ENCODE peak calls at places on chromosomes 2 and 18, in six cellular contexts. A is endothelial cell, M is bronchial epithelial cell, P is Peyer's patch, F is mesothelial cell of epicardium, U is B cell. T is an unnamed sample.

GRCh38 chr2:31997653-31998052 is 13.2 kb downstream of the MEMO1 start:
- DNase-seq in A (no peak), M (no peak), P (no peak), F (no peak), U (no peak), T (no peak)

GRCh38 chr2:65434592-65435241 is 2.3 kb upstream of the SPRED2 start:
- DNase-seq in A (no peak), M (no peak), P (no peak), F (no peak), U (no peak), T (no peak)

GRCh38 chr18:75201273-75201898 is 7.6 kb downstream of the PTGR3 start:
- DNase-seq in A (no peak), M (no peak), P (no peak), F (no peak), U (no peak), T (no peak)

GRCh38 chr18:80213173-80213572 is 34.1 kb downstream of the PARD6G start:
- DNase-seq in A (no peak), M (no peak), P (no peak), F (no peak), U (no peak), T (no peak)

GRCh38 chr2:1815053-1815452 is 70.7 kb upstream of the PXDN start:
- DNase-seq in A (no peak), M (no peak), P (no peak), F (no peak), U (no peak), T (no peak)

GRCh38 chr2:33033524-33034150 is 86.9 kb downstream of the LTBP1 start:
- DNase-seq in A (no peak), M (peak; percentile 44), P (no peak), F (no peak), U (no peak), T (no peak)

GRCh38 chr2:12119841-12120240 is 373.4 kb downstream of the LPIN1 start:
- DNase-seq in A (no peak), M (peak; percentile 49), P (no peak), F (no peak), U (no peak), T (no peak)

GRCh38 chr2:120831891-120832290 is 96.2 kb downstream of the GLI2 start:
- DNase-seq in A (no peak), M (no peak), P (no peak), F (no peak), U (no peak), T (no peak)

GRCh38 chr18:55687106-55687505 is 99.1 kb upstream of the TCF4 start:
- DNase-seq in A (no peak), M (no peak), P (no peak), F (no peak), U (no peak), T (no peak)

GRCh38 chr2:16471031-16471430 is 194.6 kb downstream of the CYRIA start:
- DNase-seq in A (no peak), M (no peak), P (no peak), F (no peak), U (no peak), T (no peak)

GRCh38 chr18:34639662-34640061 is 70.4 kb upstream of the DTNA start:
- DNase-seq in A (no peak), M (no peak), P (no peak), F (no peak), U (no peak), T (no peak)

GRCh38 chr2:206092297-206092696 is 6.3 kb upstream of the INO80D start:
- DNase-seq in A (no peak), M (no peak), P (no peak), F (no peak), U (no peak), T (no peak)

GRCh38 chr2:14722919-14723559 is 90.5 kb downstream of the LRATD1 start:
- DNase-seq in A (no peak), M (no peak), P (no peak), F (no peak), U (no peak), T (no peak)

GRCh38 chr2:114128725-114129124 is 238.8 kb downstream of the ACTR3 start:
- DNase-seq in A (no peak), M (no peak), P (no peak), F (no peak), U (no peak), T (no peak)

GRCh38 chr2:179051250-179051649 is 1.3 kb upstream of the CCDC141 start:
- DNase-seq in A (no peak), M (no peak), P (no peak), F (no peak), U (no peak), T (no peak)

GRCh38 chr2:8456149-8457091 is 225.4 kb upstream of the ID2 start:
- DNase-seq in A (no peak), M (no peak), P (no peak), F (no peak), U (peak; percentile 35), T (peak; percentile 44)

GRCh38 chr2:189566046-189566445 is 14.5 kb downstream of the SLC40A1 start:
- DNase-seq in A (no peak), M (no peak), P (no peak), F (no peak), U (no peak), T (no peak)

GRCh38 chr2:26568076-26568890 is 72.9 kb downstream of the CIB4 start:
- DNase-seq in A (no peak), M (no peak), P (no peak), F (no peak), U (no peak), T (no peak)

GRCh38 chr2:232525199-232525598 is 761 bp upstream of the CHRND start:
- DNase-seq in A (no peak), M (no peak), P (no peak), F (no peak), U (no peak), T (no peak)

GRCh38 chr2:133054297-133054696 is 384.3 kb upstream of the LYPD1 start:
- DNase-seq in A (no peak), M (no peak), P (no peak), F (no peak), U (no peak), T (no peak)

GRCh38 chr2:205734436-205734835 is 52.1 kb downstream of the NRP2 start:
- DNase-seq in A (no peak), M (peak; percentile 45), P (no peak), F (no peak), U (no peak), T (no peak)

GRCh38 chr18:58218111-58218510 is 174.1 kb downstream of the NEDD4L start:
- DNase-seq in A (no peak), M (peak; percentile 86), P (no peak), F (no peak), U (no peak), T (no peak)

GRCh38 chr2:44392338-44392943 is 30.7 kb downstream of the CAMKMT start:
- DNase-seq in A (peak; percentile 50), M (peak; percentile 34), P (no peak), F (peak; percentile 30), U (no peak), T (no peak)

GRCh38 chr2:134917219-134917957 is 1.2 kb upstream of the CCNT2 start:
- DNase-seq in A (peak; percentile 3), M (no peak), P (peak; percentile 58), F (no peak), U (no peak), T (peak; percentile 19)

DNA sequence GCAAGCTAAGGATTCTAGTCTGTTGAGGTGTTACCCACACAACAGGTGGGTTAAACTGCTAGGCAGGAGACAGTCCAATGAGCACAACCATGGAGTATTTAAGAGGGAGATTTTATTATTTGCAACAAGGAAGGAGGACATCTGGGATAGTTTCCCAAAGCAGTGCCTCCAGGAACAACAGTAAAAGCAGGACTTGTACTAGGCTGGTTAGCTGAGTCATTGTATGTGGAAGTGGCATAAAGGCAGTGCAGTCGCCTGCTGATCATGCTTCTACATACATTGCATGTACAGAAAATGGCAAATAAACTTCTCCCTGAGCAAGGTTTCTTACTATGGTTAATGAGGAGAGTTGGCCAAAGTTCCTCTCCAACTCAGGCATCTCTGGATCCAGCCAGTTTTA is 46.1 kb upstream of the CYTIP start:
- DNase-seq in A (no peak), M (no peak), P (no peak), F (no peak), U (no peak), T (no peak)
- TF ChIP-seq CTCF in A (no peak), M (no peak), P (no peak), F (no peak), U (no peak), T (no peak)

DNA sequence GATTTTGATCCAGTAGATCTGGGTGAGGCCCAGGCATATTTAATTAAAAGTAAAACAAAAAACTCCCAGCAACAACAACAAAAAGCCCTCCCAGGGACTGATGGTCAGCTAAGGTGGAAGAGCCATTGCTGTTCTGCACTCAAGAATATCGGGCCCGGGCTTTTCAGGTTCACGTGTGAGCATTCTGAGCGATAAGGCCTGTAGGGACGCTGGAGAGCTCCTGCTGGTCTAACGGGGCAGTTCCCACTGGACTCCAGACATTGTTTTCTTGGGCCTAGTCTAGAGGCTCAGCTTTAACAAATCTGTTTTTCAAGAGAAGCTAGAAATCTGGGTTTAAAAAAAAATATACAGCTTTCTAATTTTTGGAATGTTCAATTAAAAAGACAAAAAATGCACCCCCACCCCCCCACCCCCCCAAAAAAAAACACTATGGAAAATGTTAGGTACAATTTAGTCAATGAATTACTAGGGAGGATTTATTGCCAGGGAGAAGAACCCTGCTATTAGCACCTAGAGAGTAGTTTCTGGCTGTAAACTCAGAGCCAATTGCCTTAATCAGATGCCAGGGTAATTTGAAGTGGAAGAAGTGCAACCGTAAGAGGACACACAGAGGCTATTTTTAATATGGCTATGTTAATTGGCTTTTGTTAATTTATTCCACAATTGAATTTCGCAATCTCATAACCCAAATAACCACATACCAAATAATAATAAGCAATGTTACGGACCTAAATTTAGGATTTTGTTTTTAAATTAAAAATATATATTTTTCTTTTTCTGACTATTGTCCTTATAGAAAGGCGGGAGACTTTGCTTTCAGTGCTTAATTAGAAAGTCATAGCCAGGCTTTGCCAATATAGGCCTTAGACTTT is 78.9 kb downstream of the MAP4K4 start:
- DNase-seq in A (peak; percentile 33), M (no peak), P (no peak), F (no peak), U (no peak), T (no peak)
- TF ChIP-seq CTCF in A (no peak), M (no peak), P (no peak), F (no peak), U (no peak), T (no peak)

GRCh38 chr2:86025229-86025820 is 80.4 kb downstream of the POLR1A start:
- DNase-seq in A (no peak), M (no peak), P (no peak), F (no peak), U (no peak), T (no peak)
- TF ChIP-seq CTCF in A (no peak), M (no peak), P (no peak), F (no peak), U (no peak), T (no peak)

GRCh38 chr2:78606895-78607294 is 418.6 kb upstream of the REG3G start:
- DNase-seq in A (no peak), M (no peak), P (no peak), F (no peak), U (no peak), T (no peak)

GRCh38 chr2:78602862-78603261 is 422.6 kb upstream of the REG3G start:
- DNase-seq in A (no peak), M (no peak), P (no peak), F (no peak), U (no peak), T (no peak)

DNA sequence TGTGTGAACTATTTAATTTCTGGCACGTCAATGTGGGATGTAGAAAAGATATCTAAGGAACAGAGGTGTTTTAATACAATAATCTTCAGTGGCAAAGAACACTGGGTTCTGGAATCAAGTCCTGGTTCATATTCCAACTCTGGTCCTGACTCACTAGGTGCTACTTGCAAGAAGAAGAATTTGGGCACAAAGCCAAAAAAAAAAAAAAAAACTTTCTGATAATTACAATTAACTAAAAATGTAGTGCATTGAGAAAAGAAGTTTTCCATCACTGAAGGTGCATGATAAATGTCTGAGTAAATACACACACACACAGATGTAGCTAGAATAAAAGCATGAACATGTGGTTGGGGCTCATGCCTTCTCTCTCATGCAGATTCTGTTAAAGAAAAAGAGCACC is 424.4 kb upstream of the REG3G start:
- DNase-seq in A (no peak), M (no peak), P (no peak), F (no peak), U (no peak), T (no peak)
- TF ChIP-seq CTCF in A (no peak), M (no peak), P (no peak), F (no peak), U (no peak), T (no peak)